ENCODE peak calls at places on chromosomes 13 and 19, in seven cellular contexts. F is dorsolateral prefrontal cortex, A is suprapubic skin, E is heart left ventricle, C is AG09309, K is tibial nerve, Q is cardiac fibroblast. D is an unnamed sample.

GRCh38 chr13:50128406-50129048 is 113.3 kb downstream of the KCNRG start:
- DNase-seq in F (no peak), A (no peak), E (no peak), C (no peak), K (no peak), Q (no peak), D (no peak)

GRCh38 chr19:36009220-36009619 is 607 bp upstream of the SYNE4 start:
- DNase-seq in F (peak), A (peak), E (peak), C (no peak), K (peak), Q (peak), D (peak)

GRCh38 chr13:21240586-21240985 is 64.1 kb downstream of the MRPL57 start:
- DNase-seq in F (no peak), A (no peak), E (no peak), C (peak), K (no peak), Q (peak), D (peak)

GRCh38 chr19:36049080-36049698 is 4.9 kb downstream of the THAP8 start:
- DNase-seq in F (no peak), A (no peak), E (no peak), C (no peak), K (no peak), Q (no peak), D (no peak)

GRCh38 chr19:10431943-10432735 is 11.8 kb downstream of the PDE4A start:
- DNase-seq in F (no peak), A (peak), E (peak), C (no peak), K (no peak), Q (peak), D (no peak)

GRCh38 chr19:34808566-34808965 is 35.6 kb upstream of the ZNF599 start:
- DNase-seq in F (no peak), A (no peak), E (no peak), C (peak), K (no peak), Q (peak), D (peak)

GRCh38 chr13:33285420-33286124 is at the start of gene STARD13:
- DNase-seq in F (peak), A (peak), E (peak), C (peak), K (peak), Q (peak), D (peak)

GRCh38 chr19:7869453-7869909 is 4.7 kb downstream of the PRR36 start:
- DNase-seq in F (peak), A (peak), E (no peak), C (no peak), K (no peak), Q (peak), D (no peak)

GRCh38 chr13:114078501-114079451 is 53.6 kb downstream of the RASA3 start:
- DNase-seq in F (peak), A (peak), E (no peak), C (no peak), K (peak), Q (peak), D (peak)

DNA sequence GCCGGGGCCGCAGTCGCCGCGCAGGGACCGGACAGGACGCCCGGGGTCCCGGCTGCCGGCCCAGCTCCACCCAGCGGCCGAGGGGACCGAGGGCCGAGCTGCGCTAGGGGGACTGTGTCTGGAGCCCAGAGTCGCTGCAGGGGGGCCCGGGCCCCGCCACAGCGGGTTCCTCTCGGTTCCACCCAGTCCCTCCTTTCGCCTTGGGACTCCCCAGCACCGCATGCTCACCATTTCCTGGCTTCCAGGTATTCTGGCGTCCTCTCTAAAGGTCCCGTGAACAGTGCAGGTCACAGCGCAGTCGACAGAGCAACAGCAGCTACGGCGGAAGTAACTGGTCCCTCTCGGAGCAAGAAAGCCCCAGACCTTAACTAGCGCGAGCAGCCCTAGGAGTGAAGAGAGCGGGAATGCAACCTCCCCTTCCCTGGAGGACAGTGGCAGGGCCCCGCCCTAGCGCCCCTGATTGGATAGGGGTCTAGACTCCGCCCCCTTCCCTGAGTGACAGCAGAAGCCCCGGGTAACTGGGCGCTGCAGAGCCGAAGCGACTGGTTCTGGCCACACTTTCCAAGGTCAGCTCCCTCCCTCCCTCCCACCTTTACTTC is at the start of gene ZNF878:
- DNase-seq in F (peak), A (peak), E (peak), C (no peak), K (peak), Q (peak), D (peak)
- TF ChIP-seq CTCF in F (no peak), A (no peak), E (peak), C (no peak), K (no peak), Q (no peak), D (no peak)

GRCh38 chr13:82847595-82847994 is 1034.7 kb downstream of the SLITRK1 start:
- DNase-seq in F (no peak), A (no peak), E (no peak), C (no peak), K (no peak), Q (no peak), D (no peak)
- TF ChIP-seq CTCF in F (no peak), A (no peak), E (no peak), C (no peak), K (no peak), Q (no peak), D (no peak)

GRCh38 chr19:4063369-4064072 is 3.2 kb downstream of the ZBTB7A start:
- DNase-seq in F (no peak), A (no peak), E (no peak), C (no peak), K (no peak), Q (no peak), D (no peak)
- TF ChIP-seq CTCF in F (no peak), A (no peak), E (no peak), C (peak), K (no peak), Q (peak), D (peak)

GRCh38 chr19:52345162-52345561 is 9.1 kb downstream of the ZNF610 start:
- DNase-seq in F (no peak), A (no peak), E (no peak), C (no peak), K (no peak), Q (peak), D (no peak)

GRCh38 chr19:52343548-52343947 is 7.5 kb downstream of the ZNF610 start:
- DNase-seq in F (peak), A (peak), E (peak), C (no peak), K (no peak), Q (peak), D (no peak)
- TF ChIP-seq CTCF in F (peak), A (peak), E (peak), C (peak), K (peak), Q (peak), D (peak)

GRCh38 chr13:39144941-39145533 is 106.8 kb downstream of the NHLRC3 start:
- DNase-seq in F (peak), A (peak), E (peak), C (peak), K (peak), Q (peak), D (peak)
- TF ChIP-seq CTCF in F (peak), A (peak), E (peak), C (peak), K (peak), Q (peak), D (peak)

D was measured in HFFc6.